ENCODE peak calls at places on chromosomes 12 and 14, in eight cellular contexts. One of them, this sample, is unnamed.

GRCh38 chr14:23562822-23563472 is 4.6 kb downstream of the AP1G2 start:
- DNase-seq in activated CD8-positive, alpha-beta memory T cell treated with anti-CD3 and anti-CD28 coated beads for 48 hours: no peak
- DNase-seq in NCI-H1694 treated with DMSO at 0.1 percent for 48 hours: peak
- DNase-seq in gastrocnemius medialis: no peak
- DNase-seq in LHCN-M2: peak
- DNase-seq in HEK293T: peak
- DNase-seq in fibroblast of lung: peak
- DNase-seq in AG09309: no peak
- DNase-seq in this sample: peak

GRCh38 chr14:105147701-105148603 is 20.6 kb downstream of the JAG2 start:
- DNase-seq in gastrocnemius medialis: no peak
- DNase-seq in HEK293T: no peak
- DNase-seq in LHCN-M2: no peak
- DNase-seq in AG09309: no peak
- DNase-seq in fibroblast of lung: no peak
- DNase-seq in activated CD8-positive, alpha-beta memory T cell treated with anti-CD3 and anti-CD28 coated beads for 48 hours: no peak
- DNase-seq in NCI-H1694 treated with DMSO at 0.1 percent for 48 hours: no peak
- DNase-seq in this sample: no peak

GRCh38 chr14:41604793-41605534 is 1.7 kb upstream of the LRFN5 start:
- DNase-seq in LHCN-M2: no peak
- DNase-seq in AG09309: peak
- DNase-seq in fibroblast of lung: peak
- DNase-seq in gastrocnemius medialis: no peak
- DNase-seq in HEK293T: peak
- DNase-seq in NCI-H1694 treated with DMSO at 0.1 percent for 48 hours: peak
- DNase-seq in activated CD8-positive, alpha-beta memory T cell treated with anti-CD3 and anti-CD28 coated beads for 48 hours: no peak
- DNase-seq in this sample: no peak

GRCh38 chr14:102776761-102777710 is at the start of gene TRAF3:
- DNase-seq in fibroblast of lung: peak
- DNase-seq in LHCN-M2: peak
- DNase-seq in AG09309: no peak
- DNase-seq in HEK293T: peak
- DNase-seq in gastrocnemius medialis: no peak
- DNase-seq in NCI-H1694 treated with DMSO at 0.1 percent for 48 hours: no peak
- DNase-seq in activated CD8-positive, alpha-beta memory T cell treated with anti-CD3 and anti-CD28 coated beads for 48 hours: peak
- DNase-seq in this sample: peak

GRCh38 chr12:93946542-93947150 is 201.7 kb upstream of the PLXNC1 start:
- DNase-seq in activated CD8-positive, alpha-beta memory T cell treated with anti-CD3 and anti-CD28 coated beads for 48 hours: no peak
- DNase-seq in fibroblast of lung: peak
- DNase-seq in NCI-H1694 treated with DMSO at 0.1 percent for 48 hours: no peak
- DNase-seq in AG09309: no peak
- DNase-seq in HEK293T: no peak
- DNase-seq in gastrocnemius medialis: no peak
- DNase-seq in LHCN-M2: peak
- DNase-seq in this sample: no peak

GRCh38 chr12:131098178-131098981 is 144.7 kb downstream of the ADGRD1 start:
- DNase-seq in HEK293T: no peak
- DNase-seq in NCI-H1694 treated with DMSO at 0.1 percent for 48 hours: no peak
- DNase-seq in fibroblast of lung: no peak
- DNase-seq in gastrocnemius medialis: no peak
- DNase-seq in AG09309: no peak
- DNase-seq in activated CD8-positive, alpha-beta memory T cell treated with anti-CD3 and anti-CD28 coated beads for 48 hours: no peak
- DNase-seq in LHCN-M2: no peak
- DNase-seq in this sample: no peak

GRCh38 chr12:71581206-71581605 is 82.4 kb downstream of the ZFC3H1 start:
- DNase-seq in NCI-H1694 treated with DMSO at 0.1 percent for 48 hours: no peak
- DNase-seq in LHCN-M2: no peak
- DNase-seq in fibroblast of lung: peak
- DNase-seq in AG09309: no peak
- DNase-seq in gastrocnemius medialis: no peak
- DNase-seq in HEK293T: no peak
- DNase-seq in activated CD8-positive, alpha-beta memory T cell treated with anti-CD3 and anti-CD28 coated beads for 48 hours: no peak
- DNase-seq in this sample: no peak

GRCh38 chr12:95820096-95820703 is 29.6 kb upstream of the NTN4 start:
- DNase-seq in NCI-H1694 treated with DMSO at 0.1 percent for 48 hours: peak
- DNase-seq in activated CD8-positive, alpha-beta memory T cell treated with anti-CD3 and anti-CD28 coated beads for 48 hours: no peak
- DNase-seq in LHCN-M2: peak
- DNase-seq in HEK293T: peak
- DNase-seq in gastrocnemius medialis: no peak
- DNase-seq in fibroblast of lung: peak
- DNase-seq in AG09309: no peak
- DNase-seq in this sample: peak

GRCh38 chr14:37594916-37595808 is at the start of the genes FOXA1 and TTC6:
- DNase-seq in NCI-H1694 treated with DMSO at 0.1 percent for 48 hours: peak
- DNase-seq in AG09309: no peak
- DNase-seq in HEK293T: peak
- DNase-seq in LHCN-M2: peak
- DNase-seq in gastrocnemius medialis: no peak
- DNase-seq in activated CD8-positive, alpha-beta memory T cell treated with anti-CD3 and anti-CD28 coated beads for 48 hours: no peak
- DNase-seq in fibroblast of lung: peak
- DNase-seq in this sample: no peak

GRCh38 chr12:48118491-48118890 is 673 bp upstream of the PFKM start:
- DNase-seq in activated CD8-positive, alpha-beta memory T cell treated with anti-CD3 and anti-CD28 coated beads for 48 hours: no peak
- DNase-seq in LHCN-M2: no peak
- DNase-seq in HEK293T: peak
- DNase-seq in NCI-H1694 treated with DMSO at 0.1 percent for 48 hours: no peak
- DNase-seq in gastrocnemius medialis: no peak
- DNase-seq in fibroblast of lung: no peak
- DNase-seq in AG09309: no peak
- DNase-seq in this sample: peak

GRCh38 chr12:14937689-14938088 is 648 bp downstream of the ERP27 start:
- DNase-seq in gastrocnemius medialis: no peak
- DNase-seq in HEK293T: peak
- DNase-seq in LHCN-M2: no peak
- DNase-seq in AG09309: no peak
- DNase-seq in NCI-H1694 treated with DMSO at 0.1 percent for 48 hours: no peak
- DNase-seq in activated CD8-positive, alpha-beta memory T cell treated with anti-CD3 and anti-CD28 coated beads for 48 hours: no peak
- DNase-seq in fibroblast of lung: no peak
- DNase-seq in this sample: no peak

GRCh38 chr14:90523961-90524875 is 127.4 kb downstream of the CALM1 start:
- DNase-seq in gastrocnemius medialis: no peak
- DNase-seq in HEK293T: no peak
- DNase-seq in activated CD8-positive, alpha-beta memory T cell treated with anti-CD3 and anti-CD28 coated beads for 48 hours: no peak
- DNase-seq in fibroblast of lung: no peak
- DNase-seq in LHCN-M2: no peak
- DNase-seq in AG09309: no peak
- DNase-seq in NCI-H1694 treated with DMSO at 0.1 percent for 48 hours: no peak
- DNase-seq in this sample: no peak

GRCh38 chr12:180445-180844 is 33.5 kb downstream of the SLC6A12 start:
- DNase-seq in LHCN-M2: no peak
- DNase-seq in HEK293T: no peak
- DNase-seq in fibroblast of lung: peak
- DNase-seq in AG09309: no peak
- DNase-seq in NCI-H1694 treated with DMSO at 0.1 percent for 48 hours: no peak
- DNase-seq in activated CD8-positive, alpha-beta memory T cell treated with anti-CD3 and anti-CD28 coated beads for 48 hours: no peak
- DNase-seq in gastrocnemius medialis: peak
- DNase-seq in this sample: peak

GRCh38 chr12:27868165-27868564 is 88.1 kb upstream of the MANSC4 start:
- DNase-seq in HEK293T: no peak
- DNase-seq in fibroblast of lung: peak
- DNase-seq in AG09309: peak
- DNase-seq in LHCN-M2: peak
- DNase-seq in NCI-H1694 treated with DMSO at 0.1 percent for 48 hours: no peak
- DNase-seq in gastrocnemius medialis: no peak
- DNase-seq in activated CD8-positive, alpha-beta memory T cell treated with anti-CD3 and anti-CD28 coated beads for 48 hours: no peak
- DNase-seq in this sample: no peak

GRCh38 chr12:124433147-124433874 is 134.1 kb downstream of the NCOR2 start:
- DNase-seq in activated CD8-positive, alpha-beta memory T cell treated with anti-CD3 and anti-CD28 coated beads for 48 hours: no peak
- DNase-seq in gastrocnemius medialis: peak
- DNase-seq in AG09309: no peak
- DNase-seq in NCI-H1694 treated with DMSO at 0.1 percent for 48 hours: no peak
- DNase-seq in LHCN-M2: no peak
- DNase-seq in fibroblast of lung: no peak
- DNase-seq in HEK293T: no peak
- DNase-seq in this sample: peak

GRCh38 chr12:124560519-124560918 is 6.9 kb downstream of the NCOR2 start:
- DNase-seq in LHCN-M2: no peak
- DNase-seq in activated CD8-positive, alpha-beta memory T cell treated with anti-CD3 and anti-CD28 coated beads for 48 hours: no peak
- DNase-seq in NCI-H1694 treated with DMSO at 0.1 percent for 48 hours: no peak
- DNase-seq in gastrocnemius medialis: no peak
- DNase-seq in AG09309: no peak
- DNase-seq in fibroblast of lung: no peak
- DNase-seq in HEK293T: no peak
- DNase-seq in this sample: peak

GRCh38 chr14:105087308-105087962 is 22.2 kb upstream of the GPR132 start:
- DNase-seq in fibroblast of lung: peak
- DNase-seq in gastrocnemius medialis: no peak
- DNase-seq in AG09309: no peak
- DNase-seq in NCI-H1694 treated with DMSO at 0.1 percent for 48 hours: peak
- DNase-seq in HEK293T: no peak
- DNase-seq in activated CD8-positive, alpha-beta memory T cell treated with anti-CD3 and anti-CD28 coated beads for 48 hours: no peak
- DNase-seq in LHCN-M2: no peak
- DNase-seq in this sample: peak

GRCh38 chr12:66848967-66849366 is 170.1 kb upstream of the GRIP1 start:
- DNase-seq in LHCN-M2: no peak
- DNase-seq in AG09309: no peak
- DNase-seq in gastrocnemius medialis: no peak
- DNase-seq in activated CD8-positive, alpha-beta memory T cell treated with anti-CD3 and anti-CD28 coated beads for 48 hours: no peak
- DNase-seq in HEK293T: no peak
- DNase-seq in NCI-H1694 treated with DMSO at 0.1 percent for 48 hours: no peak
- DNase-seq in fibroblast of lung: no peak
- DNase-seq in this sample: no peak